ENCODE peak calls at places on chromosomes 13 and 19, in seven cellular contexts. Q is K562, X is SK-N-SH, J is H1, H is HepG2, O is GM12891, G is GM12878. P is an unnamed sample.

GRCh38 chr19:16890461-16891184 is 1.8 kb downstream of the F2RL3 start:
- DNase-seq in X (no peak), J (no peak), H (no peak), O (no peak), Q (peak; percentile 43), G (no peak), P (no peak)

GRCh38 chr19:7871530-7872305 is 2.5 kb downstream of the PRR36 start:
- DNase-seq in Q (peak; percentile 75), O (no peak), J (peak; percentile 96), X (peak; percentile 83), G (peak; percentile 38), H (peak; percentile 83), P (no peak)

GRCh38 chr19:44942067-44942571 is at the start of gene APOC4:
- DNase-seq in J (no peak), G (no peak), O (no peak), H (no peak), Q (peak; percentile 39), X (no peak), P (no peak)

GRCh38 chr13:32150794-32151193 is 119.2 kb downstream of the FRY start:
- DNase-seq in Q (no peak), O (no peak), G (no peak), J (no peak), X (no peak), H (no peak), P (no peak)

GRCh38 chr19:14463747-14464146 is 11.4 kb downstream of the PTGER1 start:
- DNase-seq in Q (no peak), G (no peak), H (no peak), X (no peak), O (no peak), J (no peak), P (no peak)

GRCh38 chr13:94411747-94412146 is 67.7 kb downstream of the DCT start:
- DNase-seq in G (no peak), J (no peak), X (no peak), H (no peak), O (no peak), Q (no peak), P (no peak)

GRCh38 chr13:36082396-36082795 is 48.8 kb downstream of the DCLK1 start:
- DNase-seq in O (no peak), G (no peak), H (no peak), Q (no peak), X (no peak), J (no peak), P (no peak)

GRCh38 chr13:108961542-108962125 is 332.2 kb downstream of the MYO16 start:
- DNase-seq in X (peak; percentile 63), Q (peak; percentile 42), G (peak; percentile 24), H (peak; percentile 43), O (peak; percentile 7), J (no peak), P (no peak)

GRCh38 chr13:51262501-51263211 is 40.5 kb downstream of the FAM124A start:
- DNase-seq in X (no peak), G (no peak), O (no peak), H (peak; percentile 13), Q (no peak), J (no peak), P (no peak)

GRCh38 chr13:43425234-43425633 is 361.5 kb downstream of the ENOX1 start:
- DNase-seq in X (no peak), J (peak; percentile 9), Q (no peak), H (no peak), O (no peak), G (no peak), P (no peak)

GRCh38 chr13:90205911-90206310 is 1141.6 kb upstream of the MIR17HG start:
- DNase-seq in G (no peak), X (no peak), O (no peak), H (no peak), Q (no peak), J (no peak), P (no peak)

GRCh38 chr19:51364200-51365106 is 1.7 kb downstream of the ETFB start:
- DNase-seq in G (no peak), J (no peak), O (no peak), X (no peak), H (peak; percentile 76), Q (no peak), P (no peak)

GRCh38 chr13:70874646-70875045 is 766.4 kb upstream of the KLHL1 start:
- DNase-seq in G (no peak), X (no peak), J (no peak), Q (no peak), O (no peak), H (no peak), P (no peak)

GRCh38 chr19:2221250-2221831 is 14.8 kb downstream of the PLEKHJ1 start:
- DNase-seq in O (no peak), X (peak; percentile 75), H (no peak), G (no peak), Q (no peak), J (no peak), P (no peak)

GRCh38 chr13:70249332-70250064 is 141.2 kb upstream of the KLHL1 start:
- DNase-seq in H (peak; percentile 87), X (no peak), J (peak; percentile 38), Q (no peak), O (no peak), G (no peak), P (no peak)

GRCh38 chr13:74290324-74290773 is 156.1 kb upstream of the KLF12 start:
- DNase-seq in G (no peak), Q (no peak), O (no peak), H (peak; percentile 9), J (no peak), X (peak; percentile 47), P (no peak)

GRCh38 chr19:2491130-2491801 is 15.3 kb downstream of the GADD45B start:
- DNase-seq in G (no peak), O (no peak), H (no peak), X (no peak), Q (no peak), J (no peak), P (peak; percentile 16)

GRCh38 chr19:54142166-54142780 is 4.7 kb downstream of the CNOT3 start:
- DNase-seq in J (no peak), O (no peak), G (no peak), X (no peak), H (no peak), Q (no peak), P (no peak)

GRCh38 chr19:35313614-35314013 is 15.4 kb upstream of the CD22 start:
- DNase-seq in X (no peak), G (no peak), H (no peak), J (no peak), Q (no peak), O (no peak), P (no peak)

GRCh38 chr13:38366954-38367645 is 17.4 kb downstream of the UFM1 start:
- DNase-seq in G (no peak), O (no peak), X (no peak), Q (no peak), J (no peak), H (no peak), P (no peak)

GRCh38 chr19:1592023-1592754 is 476 bp downstream of the MBD3 start:
- DNase-seq in H (peak; percentile 78), G (peak; percentile 50), O (peak; percentile 96), Q (peak; percentile 87), J (peak; percentile 41), X (peak; percentile 96), P (peak; percentile 98)

GRCh38 chr13:35356572-35356971 is 119.9 kb downstream of the MAB21L1 start:
- DNase-seq in G (no peak), Q (no peak), H (no peak), O (no peak), J (no peak), X (no peak), P (no peak)

GRCh38 chr13:97205971-97206370 is 16.2 kb upstream of the MBNL2 start:
- DNase-seq in X (no peak), O (no peak), J (no peak), H (no peak), Q (no peak), G (no peak), P (no peak)
- TF ChIP-seq TAF1 in X (no peak), O (no peak), J (no peak), H (no peak), Q (no peak), G (no peak), P (no peak)

DNA sequence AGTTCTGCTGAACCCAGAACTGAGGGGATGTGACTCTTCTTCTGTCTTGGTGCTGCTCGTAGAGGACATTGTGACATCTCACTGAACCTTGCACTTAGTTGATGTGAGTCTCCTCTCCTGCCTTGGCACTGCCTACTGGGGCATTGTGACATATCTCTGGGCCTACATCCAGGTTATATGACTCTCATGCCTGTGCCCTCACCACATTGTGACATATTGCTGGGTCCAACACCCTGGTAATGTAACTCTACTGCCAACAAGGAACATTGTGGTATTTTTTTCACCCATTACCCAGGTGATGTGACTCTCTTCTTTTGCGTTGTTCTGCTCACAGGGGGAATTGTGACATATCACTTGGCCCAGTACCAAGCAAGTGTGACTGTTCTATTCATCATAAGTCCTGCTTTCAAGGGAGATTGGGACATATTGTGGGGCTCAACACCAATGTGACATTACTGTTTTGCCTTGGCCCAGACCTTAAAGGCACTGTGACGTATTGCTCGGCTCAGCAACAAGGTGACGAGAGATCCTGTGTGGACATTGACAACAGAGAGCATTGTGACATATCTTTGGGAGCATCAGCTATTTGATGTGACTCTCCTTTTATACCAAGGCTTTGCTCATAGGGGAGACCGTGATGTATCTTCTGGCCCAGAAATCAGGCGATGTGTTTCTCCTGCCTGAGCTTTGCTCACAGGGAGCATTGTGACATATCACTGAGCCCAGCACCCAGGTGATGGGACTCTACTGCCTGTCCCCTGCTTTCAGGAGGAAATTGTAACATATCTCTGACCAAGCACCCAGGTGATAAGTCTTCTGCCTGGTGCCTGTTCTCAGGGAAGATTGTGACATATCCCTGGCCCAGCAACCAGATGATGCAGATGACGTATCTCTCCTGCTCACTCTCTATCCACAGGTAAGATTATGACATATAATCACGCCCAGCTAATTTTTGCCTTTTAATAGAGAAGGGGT is 12.2 kb upstream of the ZNF429 start:
- DNase-seq in X (no peak), H (no peak), J (no peak), G (no peak), Q (no peak), O (no peak), P (no peak)
- TF ChIP-seq POLR2AphosphoS5 in X (no peak), H (no peak), J (no peak), G (no peak), Q (no peak), O (no peak), P (no peak)

GRCh38 chr13:107716241-107716640 is 499.1 kb downstream of the LIG4 start:
- DNase-seq in J (no peak), G (no peak), O (no peak), Q (no peak), H (no peak), X (no peak), P (no peak)
- TF ChIP-seq TAF1 in J (no peak), G (no peak), O (no peak), Q (no peak), H (no peak), X (no peak), P (no peak)

GRCh38 chr19:18157465-18158063 is 4.6 kb downstream of the PIK3R2 start:
- DNase-seq in G (no peak), H (no peak), X (peak; percentile 87), J (no peak), Q (no peak), O (no peak), P (no peak)

GRCh38 chr19:18158471-18158870 is 5.5 kb downstream of the PIK3R2 start:
- DNase-seq in H (no peak), J (no peak), Q (no peak), O (no peak), G (no peak), X (no peak), P (no peak)

GRCh38 chr19:18156268-18156667 is 3.3 kb downstream of the PIK3R2 start:
- DNase-seq in J (no peak), H (no peak), O (no peak), X (no peak), G (no peak), Q (no peak), P (no peak)

GRCh38 chr19:18155095-18156087 is 2.4 kb downstream of the PIK3R2 start:
- DNase-seq in O (no peak), H (no peak), Q (no peak), J (no peak), G (no peak), X (no peak), P (no peak)

GRCh38 chr19:18156841-18157464 is 4.0 kb downstream of the PIK3R2 start:
- DNase-seq in J (no peak), X (peak; percentile 97), Q (peak; percentile 89), G (no peak), O (no peak), H (peak; percentile 63), P (no peak)
- TF ChIP-seq POLR2AphosphoS5 in J (no peak), X (peak; percentile 38), Q (peak; percentile 73), G (no peak), O (no peak), H (no peak), P (no peak)